ENCODE peak calls at places on chromosomes 11 and 22, in seven cellular contexts. R is H1, X is A549, P is K562, M is IMR-90, H is HepG2, L is GM12878. W is an unnamed sample.

GRCh38 chr11:83711035-83711630 is 425.0 kb upstream of the CCDC90B start:
- DNase-seq in R (no peak), X (no peak), P (no peak), M (peak), H (peak), L (no peak), W (no peak)

GRCh38 chr11:43852057-43852636 is 28.5 kb upstream of the ALKBH3 start:
- DNase-seq in R (peak), X (peak), P (peak), M (peak), H (peak), L (peak), W (peak)

GRCh38 chr11:8693010-8693551 is 10.5 kb downstream of the RPL27A start:
- DNase-seq in R (no peak), X (no peak), P (no peak), M (peak), H (no peak), L (no peak), W (no peak)

GRCh38 chr11:92424281-92424680 is 199.7 kb downstream of the FAT3 start:
- DNase-seq in R (no peak), X (no peak), P (no peak), M (peak), H (no peak), L (no peak), W (no peak)

GRCh38 chr11:38791346-38791961 is 2193.4 kb upstream of the RAG2 start:
- DNase-seq in R (no peak), X (peak), P (peak), M (peak), H (peak), L (no peak), W (peak)

GRCh38 chr11:1051356-1052132 is 15.0 kb upstream of the MUC6 start:
- DNase-seq in R (no peak), X (no peak), P (no peak), M (no peak), H (no peak), L (no peak), W (no peak)

GRCh38 chr11:69931060-69931910 is 112.1 kb upstream of the FGF3 start:
- DNase-seq in R (no peak), X (no peak), P (no peak), M (no peak), H (no peak), L (no peak), W (no peak)

GRCh38 chr11:117565709-117566108 is 231.3 kb downstream of the DSCAML1 start:
- DNase-seq in R (no peak), X (no peak), P (no peak), M (no peak), H (no peak), L (no peak), W (no peak)

GRCh38 chr11:78181155-78181554 is 7.3 kb downstream of the KCTD21 start:
- DNase-seq in R (no peak), X (no peak), P (no peak), M (peak), H (no peak), L (no peak), W (no peak)

GRCh38 chr11:129283141-129283540 is 91.0 kb upstream of the ARHGAP32 start:
- DNase-seq in R (no peak), X (no peak), P (no peak), M (no peak), H (peak), L (no peak), W (peak)

GRCh38 chr11:120211522-120212258 is 858 bp downstream of the OAF start:
- DNase-seq in R (no peak), X (no peak), P (no peak), M (no peak), H (no peak), L (no peak), W (no peak)

GRCh38 chr11:126113963-126114362 is 51.3 kb upstream of the CDON start:
- DNase-seq in R (no peak), X (no peak), P (no peak), M (no peak), H (no peak), L (no peak), W (no peak)

GRCh38 chr11:26522912-26523610 is 49.0 kb downstream of the MUC15 start:
- DNase-seq in R (peak), X (no peak), P (no peak), M (peak), H (peak), L (no peak), W (no peak)

GRCh38 chr11:26575946-26576345 is 3.9 kb upstream of the MUC15 start:
- DNase-seq in R (no peak), X (no peak), P (no peak), M (no peak), H (no peak), L (no peak), W (no peak)

GRCh38 chr22:41410311-41410751 is 28.6 kb downstream of the TEF start:
- DNase-seq in R (no peak), X (no peak), P (no peak), M (no peak), H (no peak), L (no peak), W (no peak)

GRCh38 chr11:103529217-103529684 is 420.0 kb downstream of the DYNC2H1 start:
- DNase-seq in R (no peak), X (peak), P (no peak), M (peak), H (no peak), L (no peak), W (no peak)

DNA sequence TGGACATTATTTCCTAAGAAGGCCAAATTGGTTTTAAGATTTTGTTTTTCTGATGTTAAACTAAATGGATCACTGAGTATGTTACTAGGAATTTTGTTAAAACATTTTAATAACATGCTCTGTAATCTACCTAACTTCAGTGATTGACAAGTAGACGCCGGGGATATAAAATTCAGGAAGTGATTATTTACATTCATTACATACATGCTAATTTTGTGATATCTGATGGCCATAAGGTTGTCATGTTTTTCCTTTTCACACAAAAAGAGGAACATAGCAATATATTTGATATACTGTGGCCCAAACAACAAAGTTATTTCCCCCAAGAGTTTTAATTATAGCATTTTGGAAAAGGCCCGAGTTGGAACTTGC is 12.1 kb downstream of the SCUBE1 start:
- DNase-seq in R (no peak), X (no peak), P (no peak), M (no peak), H (no peak), L (no peak), W (no peak)
- TF ChIP-seq RAD21 in R (no peak), X (no peak), P (no peak), M (no peak), H (no peak), L (no peak), W (no peak)

GRCh38 chr22:19174106-19175025 is 4.2 kb downstream of the SLC25A1 start:
- DNase-seq in R (peak), X (no peak), P (no peak), M (peak), H (peak), L (peak), W (no peak)
- TF ChIP-seq POLR2A in R (peak), X (no peak), P (no peak), M (peak), H (no peak), L (peak), W (no peak)

GRCh38 chr11:16111690-16112089 is 244.7 kb downstream of the SOX6 start:
- DNase-seq in R (peak), X (no peak), P (no peak), M (no peak), H (no peak), L (no peak), W (no peak)
- H3K4me2 ChIP-seq in R (peak), X (no peak), P (no peak), M (no peak), H (no peak), L (no peak), W (no peak)

GRCh38 chr11:28346209-28346608 is 238.0 kb downstream of the METTL15 start:
- DNase-seq in R (no peak), X (no peak), P (no peak), M (no peak), H (no peak), L (no peak), W (no peak)

GRCh38 chr11:28346721-28347120 is 238.5 kb downstream of the METTL15 start:
- DNase-seq in R (no peak), X (no peak), P (no peak), M (no peak), H (no peak), L (no peak), W (no peak)

GRCh38 chr11:28342704-28343103 is 234.5 kb downstream of the METTL15 start:
- DNase-seq in R (no peak), X (no peak), P (no peak), M (peak), H (no peak), L (no peak), W (no peak)

GRCh38 chr11:28347351-28347750 is 239.2 kb downstream of the METTL15 start:
- DNase-seq in R (no peak), X (no peak), P (no peak), M (no peak), H (no peak), L (no peak), W (no peak)

GRCh38 chr11:28343304-28344233 is 235.4 kb downstream of the METTL15 start:
- DNase-seq in R (no peak), X (peak), P (peak), M (peak), H (peak), L (no peak), W (peak)
- TF ChIP-seq RAD21 in R (no peak), X (peak), P (no peak), M (no peak), H (no peak), L (no peak), W (no peak)

DNA sequence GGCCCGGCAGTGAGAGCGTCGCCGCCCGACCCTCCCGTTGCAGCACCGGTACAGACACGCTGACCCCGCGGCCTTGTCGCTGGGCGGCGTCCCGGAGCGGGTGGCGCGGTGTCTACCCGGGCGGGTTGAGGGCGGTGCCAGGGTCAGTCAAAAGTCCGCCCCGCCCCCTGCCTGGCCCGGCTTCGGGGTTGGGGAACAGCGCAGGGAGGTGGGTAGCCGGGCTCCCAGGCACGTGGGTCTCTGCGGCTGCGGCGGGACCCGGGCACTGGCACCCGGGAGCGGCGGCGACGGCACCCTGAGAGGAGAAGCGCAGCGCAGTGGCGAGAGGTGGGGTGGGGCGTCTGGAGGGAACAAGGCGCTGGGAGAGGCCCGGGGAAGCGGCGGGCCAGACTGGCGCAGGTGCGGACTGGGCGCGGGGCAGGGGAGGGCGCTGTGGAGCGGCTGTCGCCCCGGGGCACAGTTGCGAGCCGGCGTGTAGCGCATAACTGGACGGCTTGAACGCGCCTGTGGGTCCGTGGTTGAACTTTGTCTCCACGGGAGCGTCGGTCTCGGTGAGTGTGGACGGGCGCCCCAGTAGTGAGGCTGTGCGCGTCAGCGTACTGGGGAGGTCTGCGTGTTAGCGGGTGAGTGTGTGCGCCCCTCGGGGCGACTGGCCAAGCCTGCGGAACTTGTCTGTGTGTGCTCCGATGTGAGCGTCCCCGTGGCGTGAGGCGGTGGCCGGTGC is at the start of gene P2RY2:
- DNase-seq in R (peak), X (peak), P (no peak), M (no peak), H (peak), L (no peak), W (peak)
- TF ChIP-seq POLR2A in R (no peak), X (peak), P (no peak), M (no peak), H (no peak), L (no peak), W (no peak)